ENCODE peak calls at places on chromosomes 16 and 17, in ten cellular contexts. I is HCT116; A is CD4-positive, alpha-beta memory T cell; Q is LoVo; K is activated T-cell treated with anti-CD3 and anti-CD28 coated beads, Interleukin-2, amount 50 U/mL, for 24 hours; X is AG09319; P is kidney tubule cell; R is AG04450; D is hippocampal formation; M is naive B cell. H is an unnamed sample.

GRCh38 chr17:46002311-46002972 is 3.4 kb downstream of the STH start:
- DNase-seq in I (peak), A (peak), Q (peak), K (peak), X (peak), P (peak), R (peak), D (peak), M (peak), H (peak)

GRCh38 chr16:15810411-15810810 is 46.4 kb downstream of the MYH11 start:
- DNase-seq in I (no peak), A (no peak), Q (no peak), K (no peak), X (no peak), P (no peak), R (no peak), D (no peak), M (no peak), H (no peak)

GRCh38 chr17:7843536-7844291 is 9.7 kb downstream of the KDM6B start:
- DNase-seq in I (no peak), A (peak), Q (peak), K (peak), X (no peak), P (peak), R (peak), D (peak), M (peak), H (peak)

GRCh38 chr17:58242171-58242784 is 3.9 kb downstream of the LPO start:
- DNase-seq in I (no peak), A (no peak), Q (no peak), K (no peak), X (no peak), P (peak), R (no peak), D (no peak), M (no peak), H (no peak)

GRCh38 chr16:80563066-80563465 is 22.3 kb downstream of the DYNLRB2 start:
- DNase-seq in I (no peak), A (no peak), Q (no peak), K (no peak), X (no peak), P (no peak), R (no peak), D (no peak), M (no peak), H (no peak)

GRCh38 chr17:54968954-54969400 is 412 bp downstream of the STXBP4 start:
- DNase-seq in I (no peak), A (no peak), Q (no peak), K (no peak), X (no peak), P (no peak), R (no peak), D (no peak), M (no peak), H (peak)

GRCh38 chr16:8849411-8850011 is 19.3 kb downstream of the CARHSP1 start:
- DNase-seq in I (no peak), A (no peak), Q (no peak), K (no peak), X (no peak), P (no peak), R (no peak), D (no peak), M (no peak), H (no peak)

GRCh38 chr17:76707985-76708807 is 2.6 kb downstream of the MXRA7 start:
- DNase-seq in I (no peak), A (no peak), Q (no peak), K (no peak), X (no peak), P (no peak), R (no peak), D (peak), M (no peak), H (peak)

GRCh38 chr16:86016201-86016965 is 117.4 kb downstream of the IRF8 start:
- DNase-seq in I (peak), A (peak), Q (peak), K (peak), X (peak), P (peak), R (no peak), D (peak), M (peak), H (peak)

GRCh38 chr17:45427181-45427835 is 5.4 kb downstream of the ARHGAP27 start:
- DNase-seq in I (no peak), A (no peak), Q (no peak), K (no peak), X (no peak), P (no peak), R (no peak), D (no peak), M (no peak), H (no peak)

GRCh38 chr17:39753514-39754160 is 15.9 kb downstream of the GRB7 start:
- DNase-seq in I (no peak), A (no peak), Q (peak), K (no peak), X (no peak), P (no peak), R (no peak), D (no peak), M (peak), H (no peak)

GRCh38 chr16:4750896-4751295 is 16.1 kb downstream of the ZNF500 start:
- DNase-seq in I (no peak), A (no peak), Q (no peak), K (no peak), X (no peak), P (no peak), R (no peak), D (no peak), M (no peak), H (no peak)

GRCh38 chr16:10990378-10990777 is 46.0 kb downstream of the CLEC16A start:
- DNase-seq in I (no peak), A (no peak), Q (no peak), K (no peak), X (no peak), P (no peak), R (no peak), D (no peak), M (no peak), H (no peak)

GRCh38 chr17:72724375-72724774 is 368.1 kb downstream of the SLC39A11 start:
- DNase-seq in I (no peak), A (no peak), Q (no peak), K (no peak), X (no peak), P (peak), R (no peak), D (no peak), M (no peak), H (no peak)

GRCh38 chr17:2723505-2723996 is 12.0 kb upstream of the CLUH start:
- DNase-seq in I (no peak), A (no peak), Q (peak), K (no peak), X (no peak), P (peak), R (no peak), D (no peak), M (no peak), H (no peak)

GRCh38 chr17:57092171-57092570 is 7.1 kb downstream of the AKAP1 start:
- DNase-seq in I (no peak), A (no peak), Q (no peak), K (no peak), X (peak), P (no peak), R (peak), D (no peak), M (no peak), H (no peak)

GRCh38 chr16:66378739-66379570 is 12.5 kb downstream of the CDH5 start:
- DNase-seq in I (no peak), A (no peak), Q (no peak), K (no peak), X (no peak), P (peak), R (no peak), D (no peak), M (no peak), H (no peak)

GRCh38 chr17:42456223-42457106 is 2.2 kb upstream of the ATP6V0A1 start:
- DNase-seq in I (no peak), A (peak), Q (no peak), K (no peak), X (peak), P (peak), R (no peak), D (no peak), M (peak), H (peak)

GRCh38 chr17:56653877-56654276 is 60.4 kb downstream of the NOG start:
- DNase-seq in I (peak), A (peak), Q (no peak), K (peak), X (no peak), P (peak), R (no peak), D (no peak), M (peak), H (peak)

GRCh38 chr16:86619263-86619935 is 41.0 kb downstream of the FOXL1 start:
- DNase-seq in I (no peak), A (no peak), Q (peak), K (no peak), X (no peak), P (no peak), R (no peak), D (no peak), M (no peak), H (no peak)

GRCh38 chr17:33072421-33073175 is 81.0 kb downstream of the SPACA3 start:
- DNase-seq in I (no peak), A (no peak), Q (no peak), K (no peak), X (no peak), P (peak), R (no peak), D (no peak), M (no peak), H (peak)

GRCh38 chr16:47905771-47906170 is 250.0 kb downstream of the ABCC12 start:
- DNase-seq in I (no peak), A (no peak), Q (no peak), K (no peak), X (no peak), P (peak), R (no peak), D (no peak), M (no peak), H (no peak)

GRCh38 chr17:74414510-74414909 is 17.4 kb upstream of the GPRC5C start:
- DNase-seq in I (no peak), A (no peak), Q (no peak), K (no peak), X (no peak), P (peak), R (no peak), D (no peak), M (no peak), H (no peak)

GRCh38 chr17:43416998-43417891 is 18.5 kb downstream of the ARL4D start:
- DNase-seq in I (no peak), A (no peak), Q (no peak), K (no peak), X (peak), P (no peak), R (no peak), D (peak), M (no peak), H (no peak)

GRCh38 chr17:20948984-20949777 is 93.6 kb downstream of the USP22 start:
- DNase-seq in I (no peak), A (no peak), Q (no peak), K (no peak), X (no peak), P (no peak), R (no peak), D (no peak), M (no peak), H (no peak)

GRCh38 chr17:78884148-78884870 is 18.7 kb downstream of the CEP295NL start:
- DNase-seq in I (no peak), A (no peak), Q (no peak), K (no peak), X (no peak), P (no peak), R (no peak), D (peak), M (no peak), H (peak)

GRCh38 chr16:81347425-81347824 is 32.7 kb downstream of the GAN start:
- DNase-seq in I (no peak), A (no peak), Q (no peak), K (no peak), X (no peak), P (no peak), R (no peak), D (no peak), M (no peak), H (no peak)

GRCh38 chr17:76667786-76668453 is 24.4 kb upstream of the ST6GALNAC1 start:
- DNase-seq in I (no peak), A (no peak), Q (no peak), K (no peak), X (no peak), P (no peak), R (no peak), D (no peak), M (no peak), H (no peak)

GRCh38 chr16:53041196-53041977 is 11.3 kb downstream of the CHD9NB start:
- DNase-seq in I (no peak), A (no peak), Q (peak), K (no peak), X (no peak), P (peak), R (no peak), D (no peak), M (no peak), H (peak)

GRCh38 chr16:9016824-9017223 is 53.1 kb upstream of the USP7 start:
- DNase-seq in I (no peak), A (no peak), Q (no peak), K (no peak), X (no peak), P (no peak), R (no peak), D (peak), M (no peak), H (peak)

GRCh38 chr17:59752922-59753321 is 45.5 kb downstream of the VMP1 start:
- DNase-seq in I (no peak), A (no peak), Q (no peak), K (no peak), X (no peak), P (no peak), R (no peak), D (no peak), M (no peak), H (no peak)

GRCh38 chr17:48624544-48625501 is 1.3 kb downstream of the HOXB9 start:
- DNase-seq in I (no peak), A (no peak), Q (no peak), K (peak), X (no peak), P (peak), R (no peak), D (no peak), M (no peak), H (peak)

GRCh38 chr17:3526971-3527370 is 30.6 kb downstream of the TRPV3 start:
- DNase-seq in I (no peak), A (no peak), Q (no peak), K (no peak), X (no peak), P (no peak), R (no peak), D (no peak), M (no peak), H (no peak)

GRCh38 chr17:17693253-17693954 is 12.1 kb downstream of the RAI1 start:
- DNase-seq in I (no peak), A (no peak), Q (peak), K (no peak), X (no peak), P (peak), R (no peak), D (peak), M (no peak), H (peak)

GRCh38 chr17:1109606-1110523 is 69.9 kb downstream of the ABR start:
- DNase-seq in I (no peak), A (no peak), Q (peak), K (no peak), X (no peak), P (peak), R (no peak), D (no peak), M (peak), H (peak)

GRCh38 chr17:9272506-9272905 is 251.2 kb downstream of the NTN1 start:
- DNase-seq in I (no peak), A (no peak), Q (no peak), K (no peak), X (no peak), P (no peak), R (no peak), D (no peak), M (no peak), H (no peak)

GRCh38 chr17:80879723-80880649 is 111.7 kb upstream of the CHMP6 start:
- DNase-seq in I (no peak), A (no peak), Q (no peak), K (no peak), X (no peak), P (no peak), R (no peak), D (no peak), M (no peak), H (no peak)

H was measured in dermis blood vessel endothelial cell.